ENCODE peak calls at places on chromosome 14, in nine cellular contexts. J, P, T, C, A, N, Y, D and F are unnamed samples.

GRCh38 chr14:102824832-102825231 is 47.6 kb downstream of the TRAF3 start:
- DNase-seq in J (no peak), P (no peak), T (peak; percentile 13), C (no peak), A (peak; percentile 22), N (peak; percentile 68), Y (no peak), D (no peak), F (peak; percentile 79)

GRCh38 chr14:99157676-99158075 is 114.3 kb downstream of the BCL11B start:
- DNase-seq in J (no peak), P (no peak), T (no peak), C (no peak), A (no peak), N (no peak), Y (no peak), D (no peak), F (no peak)

GRCh38 chr14:67573268-67574010 is 26.6 kb downstream of the PIGH start:
- DNase-seq in J (no peak), P (no peak), T (no peak), C (peak; percentile 37), A (no peak), N (no peak), Y (no peak), D (no peak), F (no peak)

GRCh38 chr14:61330511-61330910 is 9.1 kb downstream of the PRKCH start:
- DNase-seq in J (no peak), P (no peak), T (no peak), C (no peak), A (no peak), N (no peak), Y (no peak), D (no peak), F (no peak)

GRCh38 chr14:36747411-36748184 is 85.9 kb downstream of the PAX9 start:
- DNase-seq in J (no peak), P (no peak), T (peak; percentile 17), C (no peak), A (no peak), N (no peak), Y (no peak), D (no peak), F (peak; percentile 8)

GRCh38 chr14:86221000-86221399 is 691.1 kb downstream of the FLRT2 start:
- DNase-seq in J (no peak), P (no peak), T (no peak), C (no peak), A (no peak), N (no peak), Y (no peak), D (no peak), F (no peak)

GRCh38 chr14:52824479-52824878 is 33.1 kb upstream of the GNPNAT1 start:
- DNase-seq in J (no peak), P (no peak), T (no peak), C (no peak), A (no peak), N (no peak), Y (no peak), D (no peak), F (no peak)

GRCh38 chr14:88029500-88029899 is 24.6 kb downstream of the GPR65 start:
- DNase-seq in J (no peak), P (no peak), T (no peak), C (no peak), A (no peak), N (no peak), Y (no peak), D (no peak), F (no peak)

GRCh38 chr14:45610303-45610702 is 357.3 kb upstream of the MIS18BP1 start:
- DNase-seq in J (peak; percentile 4), P (no peak), T (peak; percentile 1), C (no peak), A (peak; percentile 10), N (no peak), Y (no peak), D (no peak), F (peak; percentile 9)

GRCh38 chr14:52888159-52888558 is 62.7 kb downstream of the FERMT2 start:
- DNase-seq in J (no peak), P (no peak), T (no peak), C (no peak), A (no peak), N (no peak), Y (no peak), D (no peak), F (no peak)

GRCh38 chr14:51490205-51490604 is 161.5 kb upstream of the FRMD6 start:
- DNase-seq in J (peak; percentile 82), P (no peak), T (peak; percentile 28), C (no peak), A (no peak), N (no peak), Y (no peak), D (no peak), F (peak; percentile 76)

GRCh38 chr14:60002819-60003492 is 83.0 kb downstream of the LRRC9 start:
- DNase-seq in J (no peak), P (no peak), T (no peak), C (peak; percentile 88), A (no peak), N (peak; percentile 81), Y (peak; percentile 27), D (peak; percentile 23), F (no peak)

GRCh38 chr14:89617471-89618291 is 200.6 kb upstream of the FOXN3 start:
- DNase-seq in J (no peak), P (no peak), T (no peak), C (peak; percentile 55), A (peak; percentile 40), N (no peak), Y (peak; percentile 37), D (peak; percentile 38), F (peak; percentile 71)

GRCh38 chr14:37343307-37344094 is 145.8 kb downstream of the MIPOL1 start:
- DNase-seq in J (no peak), P (no peak), T (no peak), C (no peak), A (no peak), N (no peak), Y (no peak), D (no peak), F (peak; percentile 14)

GRCh38 chr14:97723321-97723720 is 926.1 kb downstream of the VRK1 start:
- DNase-seq in J (no peak), P (no peak), T (no peak), C (no peak), A (no peak), N (no peak), Y (no peak), D (no peak), F (no peak)

GRCh38 chr14:32542507-32542906 is 213.4 kb downstream of the AKAP6 start:
- DNase-seq in J (no peak), P (no peak), T (no peak), C (peak; percentile 13), A (no peak), N (no peak), Y (no peak), D (no peak), F (no peak)

GRCh38 chr14:93186461-93186860 is 1.3 kb downstream of the LYSET start:
- DNase-seq in J (no peak), P (no peak), T (no peak), C (no peak), A (no peak), N (no peak), Y (no peak), D (no peak), F (no peak)

GRCh38 chr14:89237923-89238529 is 179.0 kb downstream of the FOXN3 start:
- DNase-seq in J (no peak), P (no peak), T (peak; percentile 19), C (no peak), A (no peak), N (no peak), Y (no peak), D (no peak), F (peak; percentile 29)

GRCh38 chr14:106010783-106011182 is 484.4 kb downstream of the TMEM121 start:
- DNase-seq in J (no peak), P (no peak), T (no peak), C (no peak), A (no peak), N (no peak), Y (no peak), D (no peak), F (no peak)

GRCh38 chr14:89030921-89031320 is 206.5 kb downstream of the TTC8 start:
- DNase-seq in J (no peak), P (no peak), T (no peak), C (no peak), A (no peak), N (no peak), Y (no peak), D (no peak), F (no peak)

GRCh38 chr14:71586131-71586893 is 345.9 kb upstream of the RGS6 start:
- DNase-seq in J (no peak), P (no peak), T (no peak), C (no peak), A (no peak), N (no peak), Y (peak; percentile 34), D (peak; percentile 39), F (peak; percentile 48)
- H3K4me3 ChIP-seq in J (peak overlapping the region; percentile 11), P (peak overlapping the region; percentile 49), T (no peak overlapping the region), C (no peak overlapping the region), A (peak overlapping the region; percentile 24), N (peak overlapping the region; percentile 44), Y (no peak overlapping the region), D (peak overlapping the region; percentile 50), F (peak overlapping the region; percentile 20)

GRCh38 chr14:95895720-95896119 is 19.1 kb downstream of the TUNAR start:
- DNase-seq in J (no peak), P (no peak), T (peak; percentile 48), C (peak; percentile 53), A (no peak), N (no peak), Y (no peak), D (no peak), F (no peak)
- TF ChIP-seq CTCF in J (peak; percentile 20), P (no peak), T (peak; percentile 34), C (peak; percentile 45), A (peak; percentile 26), N (no peak), Y (no peak), D (no peak), F (no peak)

GRCh38 chr14:53963491-53964227 is 7.0 kb upstream of the BMP4 start:
- DNase-seq in J (no peak), P (no peak), T (peak; percentile 48), C (peak; percentile 69), A (no peak), N (peak; percentile 39), Y (peak; percentile 48), D (peak; percentile 55), F (no peak)
- H3K4me3 ChIP-seq in J (peak overlapping the region; percentile 35), P (peak overlapping the region; percentile 64), T (peak overlapping the region; percentile 17), C (no peak overlapping the region), A (peak overlapping the region; percentile 29), N (peak overlapping the region; percentile 63), Y (peak overlapping the region; percentile 19), D (peak overlapping the region; percentile 57), F (no peak overlapping the region)

DNA sequence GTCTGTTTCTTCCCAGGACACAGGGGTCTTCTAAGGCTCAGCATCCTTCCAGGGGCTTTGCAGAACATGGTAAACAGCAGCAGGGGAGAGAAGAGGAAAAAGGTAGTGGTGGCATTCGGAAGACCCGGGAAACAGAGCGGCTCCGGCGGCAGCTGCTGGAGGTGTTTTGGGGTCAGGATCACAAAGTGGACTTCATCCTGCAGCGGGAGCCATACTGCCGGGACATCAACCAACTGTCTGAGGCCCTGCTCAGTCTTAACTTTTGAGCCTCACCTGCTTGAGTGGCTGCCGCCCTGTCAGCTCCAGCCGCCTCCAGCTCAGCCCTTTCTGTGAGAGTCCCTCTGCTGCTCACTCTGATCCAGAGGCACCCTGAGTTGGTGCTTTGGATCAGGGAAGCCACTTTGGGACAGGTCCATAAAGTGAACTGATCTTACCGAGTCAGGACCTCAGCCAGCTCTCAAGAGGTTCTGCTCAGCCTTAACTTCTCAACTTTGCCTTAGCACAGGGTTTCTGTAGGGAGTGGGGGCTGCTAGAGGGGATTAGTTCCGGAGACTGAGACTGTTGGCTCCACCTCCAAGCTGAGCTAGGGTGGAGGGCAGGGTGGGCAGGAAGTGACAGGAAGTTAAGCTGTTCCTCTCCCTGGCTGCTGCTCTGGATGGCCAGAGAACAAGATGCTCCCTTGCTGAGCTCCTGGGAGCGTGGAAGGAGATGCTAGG is 5.4 kb downstream of the SDR39U1 start:
- DNase-seq in J (no peak), P (no peak), T (no peak), C (no peak), A (no peak), N (no peak), Y (no peak), D (no peak), F (no peak)
- TF ChIP-seq CTCF in J (no peak), P (no peak), T (no peak), C (no peak), A (no peak), N (peak; percentile 13), Y (no peak), D (peak; percentile 2), F (no peak)